ENCODE peak calls at places on chromosome 18, in four cellular contexts. R is mesenchymal stem cell, Z is endodermal cell, M is mesendoderm. C is an unnamed sample.

GRCh38 chr18:11495441-11495840 is 114.0 kb upstream of the SLC35G4 start:
- DNase-seq in R (no peak), Z (no peak), M (no peak), C (no peak)

GRCh38 chr18:22930089-22930713 is 2.9 kb upstream of the RBBP8 start:
- DNase-seq in R (peak), Z (peak), M (peak), C (peak)

GRCh38 chr18:46950064-46950656 is 32.8 kb downstream of the KATNAL2 start:
- DNase-seq in R (peak), Z (no peak), M (peak), C (no peak)

GRCh38 chr18:23845988-23846630 is 156.9 kb downstream of the LAMA3 start:
- DNase-seq in R (no peak), Z (no peak), M (no peak), C (no peak)

GRCh38 chr18:21851327-21851961 is 110.9 kb downstream of the MIB1 start:
- DNase-seq in R (peak), Z (no peak), M (no peak), C (peak)

GRCh38 chr18:41265047-41265446 is 690.0 kb upstream of the PIK3C3 start:
- DNase-seq in R (peak), Z (no peak), M (no peak), C (no peak)

GRCh38 chr18:23619388-23619873 is 33.1 kb upstream of the NPC1 start:
- DNase-seq in R (peak), Z (no peak), M (peak), C (no peak)

GRCh38 chr18:78972385-78972918 is 7.2 kb upstream of the SALL3 start:
- DNase-seq in R (no peak), Z (no peak), M (no peak), C (no peak)

GRCh38 chr18:54557958-54558357 is 33.1 kb upstream of the DYNAP start:
- DNase-seq in R (no peak), Z (no peak), M (peak), C (no peak)

GRCh38 chr18:41391616-41392610 is 563.1 kb upstream of the PIK3C3 start:
- DNase-seq in R (peak), Z (peak), M (peak), C (peak)

GRCh38 chr18:5868218-5868904 is 27.0 kb downstream of the TMEM200C start:
- DNase-seq in R (peak), Z (peak), M (peak), C (peak)

GRCh38 chr18:69658137-69658536 is 257.4 kb downstream of the DOK6 start:
- DNase-seq in R (peak), Z (no peak), M (no peak), C (no peak)

DNA sequence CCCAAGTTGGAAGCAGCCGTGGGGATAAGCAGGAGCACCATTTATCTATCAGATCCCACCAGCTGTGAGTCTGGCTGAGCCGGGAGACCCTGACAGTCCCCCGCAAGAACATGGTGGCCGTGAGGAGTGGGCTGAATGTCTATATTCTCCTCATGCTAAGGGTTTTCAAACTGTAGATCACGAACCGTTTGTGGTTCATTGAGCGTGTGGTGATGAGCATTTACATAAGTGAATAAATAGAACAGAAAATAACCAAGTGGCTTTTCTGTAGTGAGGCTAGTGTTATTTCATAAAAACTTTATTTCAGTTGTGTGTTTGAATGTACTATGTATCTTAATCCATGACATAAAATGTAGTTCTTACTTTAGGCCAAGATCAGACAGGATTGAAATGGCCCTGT is 190.2 kb upstream of the APCDD1 start:
- DNase-seq in R (no peak), Z (no peak), M (no peak), C (no peak)
- H3K9ac ChIP-seq in R (no peak), Z (no peak), M (no peak), C (no peak)

GRCh38 chr18:36629095-36629604 is 199.7 kb downstream of the TPGS2 start:
- DNase-seq in R (no peak), Z (no peak), M (no peak), C (no peak)
- H3K9ac ChIP-seq in R (peak), Z (no peak), M (no peak), C (no peak)

DNA sequence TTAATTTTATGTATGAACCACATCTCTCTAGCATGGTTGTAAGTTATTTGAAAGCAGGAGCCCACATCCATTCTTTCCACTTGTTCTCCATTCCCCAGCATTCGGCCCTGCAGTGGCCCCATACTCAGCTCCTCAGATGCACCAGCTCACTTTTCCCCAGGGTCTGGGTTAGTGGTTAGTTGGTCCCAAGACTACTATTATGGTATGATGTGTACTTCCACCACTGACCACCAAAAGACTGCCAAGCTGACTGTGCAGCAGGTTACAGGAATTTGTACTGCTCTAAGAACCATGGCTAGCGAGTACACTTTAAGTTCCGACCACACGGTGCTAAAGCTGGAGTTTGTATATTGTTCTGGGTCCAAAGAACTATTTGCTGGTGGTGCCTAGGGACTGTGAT is 413.6 kb upstream of the TCF4 start:
- DNase-seq in R (peak), Z (no peak), M (no peak), C (no peak)
- H3K9ac ChIP-seq in R (no peak), Z (no peak), M (no peak), C (no peak)

GRCh38 chr18:37484893-37485834 is 80.4 kb downstream of the CELF4 start:
- DNase-seq in R (peak), Z (peak), M (peak), C (peak)
- H3K9ac ChIP-seq in R (no peak), Z (no peak), M (peak), C (no peak)

GRCh38 chr18:74497308-74497640 is 1.1 kb downstream of the CNDP2 start:
- DNase-seq in R (no peak), Z (no peak), M (no peak), C (no peak)
- H3K9ac ChIP-seq in R (peak), Z (peak), M (peak), C (no peak)

DNA sequence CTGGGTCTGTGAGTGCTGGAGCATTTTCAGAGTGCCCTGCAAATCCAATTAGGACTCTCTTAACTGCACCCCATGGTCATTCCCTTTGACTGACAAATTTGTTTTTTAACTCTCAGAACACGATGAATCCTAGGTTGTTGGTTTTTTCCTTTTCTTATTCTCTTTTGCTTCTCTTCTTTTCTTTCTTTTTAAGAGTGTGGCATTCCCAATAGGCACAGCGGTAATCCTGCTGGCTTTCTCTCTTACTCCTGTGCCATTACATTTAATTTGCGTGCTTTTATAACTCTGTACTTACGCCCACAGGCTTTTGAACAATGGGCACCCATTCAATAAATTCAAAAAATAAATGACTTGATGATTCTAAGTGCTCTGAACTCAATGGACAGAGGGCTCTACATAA is 189.0 kb upstream of the SMAD7 start:
- DNase-seq in R (no peak), Z (no peak), M (no peak), C (no peak)
- H3K9ac ChIP-seq in R (no peak), Z (no peak), M (no peak), C (no peak)

GRCh38 chr18:24985616-24986015 is 366.4 kb downstream of the ZNF521 start:
- DNase-seq in R (no peak), Z (no peak), M (no peak), C (no peak)
- H3K9ac ChIP-seq in R (peak), Z (no peak), M (no peak), C (no peak)

GRCh38 chr18:525066-525797 is 24.7 kb upstream of the COLEC12 start:
- DNase-seq in R (peak), Z (peak), M (no peak), C (no peak)
- H3K9ac ChIP-seq in R (peak), Z (no peak), M (no peak), C (no peak)